ENCODE peak calls at places on chromosomes 11 and 22, in eight cellular contexts. O, A, W, U, I, J, V and G are unnamed samples.

GRCh38 chr11:8963569-8964323 is 496 bp downstream of the TMEM9B start:
- DNase-seq in O (no peak), V (peak; percentile 84), J (peak; percentile 90), A (peak; percentile 65), U (peak; percentile 72), I (peak; percentile 92), W (peak; percentile 67), G (peak; percentile 94)

GRCh38 chr11:105315287-105315686 is 175.7 kb upstream of the CARD18 start:
- DNase-seq in J (no peak), W (no peak), U (no peak), A (no peak), I (no peak), O (no peak), V (no peak), G (peak; percentile 20)

GRCh38 chr11:57467508-57468157 is 7.3 kb downstream of the RTN4RL2 start:
- DNase-seq in O (no peak), V (no peak), J (no peak), U (no peak), W (no peak), A (no peak), I (no peak), G (peak; percentile 70)

GRCh38 chr11:108871152-108871551 is 206.3 kb downstream of the DDX10 start:
- DNase-seq in U (no peak), O (no peak), W (no peak), I (peak; percentile 77), J (peak; percentile 50), A (no peak), V (peak; percentile 13), G (peak; percentile 11)

GRCh38 chr11:103792981-103793468 is 243.4 kb upstream of the DDI1 start:
- DNase-seq in W (no peak), I (no peak), U (no peak), V (no peak), J (no peak), O (no peak), A (no peak), G (no peak)

GRCh38 chr11:97814325-97814959 is 1206.3 kb upstream of the CNTN5 start:
- DNase-seq in I (no peak), A (no peak), J (no peak), W (no peak), O (no peak), V (no peak), U (no peak), G (no peak)

GRCh38 chr11:116976941-116977570 is 121.2 kb downstream of the SIK3 start:
- DNase-seq in W (no peak), U (no peak), J (no peak), O (no peak), I (no peak), A (no peak), V (no peak), G (no peak)

GRCh38 chr22:35629406-35630234 is 12.5 kb upstream of the MB start:
- DNase-seq in U (no peak), J (peak; percentile 80), I (peak; percentile 92), V (peak; percentile 69), W (no peak), O (no peak), A (peak; percentile 24), G (peak; percentile 57)

GRCh38 chr11:6219359-6219758 is 14.0 kb downstream of the C11orf42 start:
- DNase-seq in I (no peak), J (no peak), W (no peak), A (no peak), O (no peak), U (no peak), V (no peak), G (no peak)

GRCh38 chr11:120197254-120197891 is 13.5 kb upstream of the OAF start:
- DNase-seq in O (no peak), W (no peak), A (no peak), I (no peak), U (no peak), J (peak; percentile 65), V (no peak), G (peak; percentile 87)

GRCh38 chr11:33379931-33380330 is 122.8 kb downstream of the HIPK3 start:
- DNase-seq in J (no peak), W (no peak), O (peak; percentile 43), U (no peak), V (peak; percentile 51), I (no peak), A (no peak), G (no peak)

GRCh38 chr11:66221726-66222236 is 46.7 kb upstream of the RAB1B start:
- DNase-seq in W (no peak), O (no peak), U (no peak), I (peak; percentile 47), J (no peak), V (peak; percentile 39), A (no peak), G (peak; percentile 10)

GRCh38 chr22:20060700-20061480 is 19.2 kb upstream of the DGCR8 start:
- DNase-seq in V (no peak), O (no peak), W (no peak), J (no peak), I (no peak), A (no peak), U (no peak), G (peak; percentile 83)

GRCh38 chr11:35593143-35593542 is 25.1 kb upstream of the FJX1 start:
- DNase-seq in O (no peak), A (no peak), V (no peak), W (no peak), I (no peak), U (no peak), J (no peak), G (no peak)

GRCh38 chr11:28585007-28585406 is 476.8 kb downstream of the METTL15 start:
- DNase-seq in V (no peak), J (no peak), I (no peak), O (no peak), W (no peak), U (no peak), A (no peak), G (no peak)

GRCh38 chr22:41021039-41021654 is 70.0 kb downstream of the RBX1 start:
- DNase-seq in A (no peak), J (no peak), V (no peak), O (no peak), I (no peak), W (no peak), U (no peak), G (peak; percentile 70)

GRCh38 chr11:17386331-17387084 is 2.0 kb downstream of the KCNJ11 start:
- DNase-seq in O (peak; percentile 42), J (peak; percentile 81), A (no peak), I (peak; percentile 87), V (peak; percentile 69), W (peak; percentile 13), U (no peak), G (peak; percentile 83)

GRCh38 chr22:25008666-25009065 is 56.1 kb downstream of the KIAA1671 start:
- DNase-seq in U (no peak), J (no peak), W (no peak), O (no peak), V (no peak), A (no peak), I (peak; percentile 35), G (no peak)

GRCh38 chr22:29339381-29340235 is 24.1 kb upstream of the RASL10A start:
- DNase-seq in V (no peak), U (no peak), J (no peak), W (no peak), A (no peak), O (no peak), I (no peak), G (peak; percentile 48)

GRCh38 chr11:612201-612960 is 3.4 kb downstream of the IRF7 start:
- DNase-seq in W (no peak), O (no peak), V (no peak), U (no peak), I (peak; percentile 75), A (no peak), J (peak; percentile 68), G (no peak)

GRCh38 chr11:58259983-58260382 is 8.1 kb downstream of the OR10W1 start:
- DNase-seq in W (no peak), I (no peak), A (no peak), O (no peak), J (no peak), U (no peak), V (no peak), G (no peak)

GRCh38 chr22:21760640-21761039 is 25.0 kb upstream of the YPEL1 start:
- DNase-seq in J (no peak), W (no peak), U (no peak), I (no peak), A (no peak), V (no peak), O (no peak), G (no peak)

GRCh38 chr11:97254790-97255189 is 865.0 kb downstream of the JRKL start:
- DNase-seq in O (no peak), U (no peak), A (no peak), I (no peak), J (no peak), V (no peak), W (no peak), G (no peak)

GRCh38 chr11:69702769-69703510 is 882 bp downstream of the FGF19 start:
- DNase-seq in A (no peak), J (no peak), O (no peak), V (no peak), W (no peak), I (peak; percentile 71), U (no peak), G (peak; percentile 77)

GRCh38 chr22:24105018-24105360 is 76.3 kb upstream of the SUSD2 start:
- DNase-seq in A (no peak), W (no peak), O (no peak), U (no peak), V (no peak), I (peak; percentile 68), J (no peak), G (no peak)

GRCh38 chr11:77074205-77074604 is 7.4 kb downstream of the CAPN5 start:
- DNase-seq in O (no peak), V (no peak), I (peak; percentile 70), W (no peak), J (peak; percentile 55), U (no peak), A (no peak), G (peak; percentile 53)

GRCh38 chr11:3855808-3856491 is 486 bp downstream of the STIM1 start:
- DNase-seq in A (no peak), J (no peak), V (no peak), O (no peak), I (peak; percentile 85), W (peak; percentile 37), U (no peak), G (peak; percentile 72)

GRCh38 chr11:3030289-3031070 is 26.7 kb downstream of the CARS1 start:
- DNase-seq in U (no peak), A (no peak), V (no peak), I (no peak), J (no peak), W (no peak), O (no peak), G (no peak)